ENCODE peak calls at places on chromosomes 13 and 19, in four cellular contexts. One of them, this sample, is unnamed.

GRCh38 chr19:10193666-10194499 is 870 bp downstream of the DNMT1 start:
- DNase-seq in ascending aorta: no peak
- DNase-seq in mesothelial cell of epicardium: no peak
- DNase-seq in HCT116: no peak
- DNase-seq in this sample: no peak

GRCh38 chr13:113545455-113545930 is 39.1 kb upstream of the TFDP1 start:
- DNase-seq in ascending aorta: no peak
- DNase-seq in mesothelial cell of epicardium: no peak
- DNase-seq in HCT116: no peak
- DNase-seq in this sample: no peak

GRCh38 chr19:35446194-35446593 is 1.9 kb upstream of the FFAR2 start:
- DNase-seq in ascending aorta: no peak
- DNase-seq in mesothelial cell of epicardium: no peak
- DNase-seq in HCT116: no peak
- DNase-seq in this sample: no peak

GRCh38 chr19:29679598-29680210 is 14.4 kb downstream of the PLEKHF1 start:
- DNase-seq in ascending aorta: no peak
- DNase-seq in mesothelial cell of epicardium: no peak
- DNase-seq in HCT116: no peak
- DNase-seq in this sample: no peak

GRCh38 chr13:101916108-101916757 is 463.8 kb downstream of the ITGBL1 start:
- DNase-seq in ascending aorta: no peak
- DNase-seq in mesothelial cell of epicardium: no peak
- DNase-seq in HCT116: no peak
- DNase-seq in this sample: no peak

GRCh38 chr19:31340059-31341025 is 8.9 kb downstream of the TSHZ3 start:
- DNase-seq in ascending aorta: no peak
- DNase-seq in mesothelial cell of epicardium: no peak
- DNase-seq in HCT116: no peak
- DNase-seq in this sample: no peak

GRCh38 chr19:6423499-6424189 is 967 bp downstream of the KHSRP start:
- DNase-seq in ascending aorta: no peak
- DNase-seq in mesothelial cell of epicardium: no peak
- DNase-seq in HCT116: no peak
- DNase-seq in this sample: no peak

GRCh38 chr19:40257096-40257517 is 28.0 kb downstream of the AKT2 start:
- DNase-seq in ascending aorta: no peak
- DNase-seq in mesothelial cell of epicardium: no peak
- DNase-seq in HCT116: no peak
- DNase-seq in this sample: no peak

GRCh38 chr13:85028035-85028434 is 771.2 kb downstream of the SLITRK6 start:
- DNase-seq in ascending aorta: no peak
- DNase-seq in mesothelial cell of epicardium: no peak
- DNase-seq in HCT116: no peak
- DNase-seq in this sample: no peak

GRCh38 chr19:17450264-17451075 is 2.0 kb upstream of the TMEM221 start:
- DNase-seq in ascending aorta: no peak
- DNase-seq in mesothelial cell of epicardium: no peak
- DNase-seq in HCT116: peak
- DNase-seq in this sample: no peak

GRCh38 chr13:23867027-23867491 is 22.1 kb downstream of the MIPEP start:
- DNase-seq in ascending aorta: no peak
- DNase-seq in mesothelial cell of epicardium: no peak
- DNase-seq in HCT116: no peak
- DNase-seq in this sample: no peak

GRCh38 chr13:73440296-73440895 is 381.6 kb downstream of the KLF5 start:
- DNase-seq in ascending aorta: no peak
- DNase-seq in mesothelial cell of epicardium: no peak
- DNase-seq in HCT116: peak
- DNase-seq in this sample: no peak

GRCh38 chr13:114064516-114065140 is 67.8 kb downstream of the RASA3 start:
- DNase-seq in ascending aorta: no peak
- DNase-seq in mesothelial cell of epicardium: no peak
- DNase-seq in HCT116: no peak
- DNase-seq in this sample: no peak

GRCh38 chr13:101915333-101915732 is 462.9 kb downstream of the ITGBL1 start:
- DNase-seq in ascending aorta: no peak
- DNase-seq in mesothelial cell of epicardium: no peak
- DNase-seq in HCT116: no peak
- DNase-seq in this sample: no peak

GRCh38 chr19:4597975-4598671 is 38.6 kb upstream of the SEMA6B start:
- DNase-seq in ascending aorta: no peak
- DNase-seq in mesothelial cell of epicardium: no peak
- DNase-seq in HCT116: no peak
- DNase-seq in this sample: no peak

GRCh38 chr19:5282926-5283325 is 57.7 kb downstream of the PTPRS start:
- DNase-seq in ascending aorta: no peak
- DNase-seq in mesothelial cell of epicardium: no peak
- DNase-seq in HCT116: no peak
- DNase-seq in this sample: no peak

GRCh38 chr13:27712421-27712820 is 79.9 kb upstream of the GSX1 start:
- DNase-seq in ascending aorta: no peak
- DNase-seq in mesothelial cell of epicardium: no peak
- DNase-seq in HCT116: no peak
- DNase-seq in this sample: no peak

GRCh38 chr13:113226873-113227272 is 17.5 kb downstream of the CUL4A start:
- DNase-seq in ascending aorta: no peak
- DNase-seq in mesothelial cell of epicardium: no peak
- DNase-seq in HCT116: no peak
- DNase-seq in this sample: no peak

GRCh38 chr13:98103942-98104880 is 38.7 kb upstream of the FARP1 start:
- DNase-seq in ascending aorta: no peak
- DNase-seq in mesothelial cell of epicardium: no peak
- DNase-seq in HCT116: no peak
- DNase-seq in this sample: no peak

GRCh38 chr13:107835339-107836018 is 379.9 kb downstream of the LIG4 start:
- DNase-seq in ascending aorta: no peak
- DNase-seq in mesothelial cell of epicardium: no peak
- DNase-seq in HCT116: no peak
- DNase-seq in this sample: no peak

GRCh38 chr13:107124730-107125129 is 556.8 kb upstream of the ARGLU1 start:
- DNase-seq in ascending aorta: no peak
- DNase-seq in mesothelial cell of epicardium: no peak
- DNase-seq in HCT116: no peak
- DNase-seq in this sample: no peak

GRCh38 chr19:46698395-46699321 is 18.3 kb downstream of the PRKD2 start:
- DNase-seq in ascending aorta: no peak
- DNase-seq in mesothelial cell of epicardium: no peak
- DNase-seq in HCT116: no peak
- DNase-seq in this sample: no peak

DNA sequence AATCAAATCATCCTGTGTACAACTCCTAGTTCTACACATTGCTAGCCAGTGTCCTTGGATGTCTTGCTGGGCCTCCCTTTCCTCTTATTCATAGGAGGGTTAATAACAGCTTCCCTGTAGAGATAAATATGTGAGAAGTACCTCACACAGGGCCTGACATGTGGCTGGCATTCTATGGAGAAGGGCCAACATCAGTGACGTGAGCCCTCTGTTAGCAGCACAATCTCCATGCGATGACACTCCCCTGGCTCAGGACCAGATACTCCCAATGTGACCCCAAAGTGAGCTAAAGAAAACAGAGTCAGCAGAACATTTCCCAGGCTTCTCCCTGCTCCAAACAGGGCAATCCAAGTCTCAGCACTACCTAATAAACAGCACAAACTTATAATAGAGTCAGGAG is 818.4 kb downstream of the DIAPH3 start:
- DNase-seq in ascending aorta: no peak
- DNase-seq in mesothelial cell of epicardium: no peak
- DNase-seq in HCT116: no peak
- DNase-seq in this sample: no peak
- TF ChIP-seq CTCF in ascending aorta: no peak
- TF ChIP-seq CTCF in mesothelial cell of epicardium: no peak
- TF ChIP-seq CTCF in HCT116: no peak
- TF ChIP-seq CTCF in this sample: no peak

DNA sequence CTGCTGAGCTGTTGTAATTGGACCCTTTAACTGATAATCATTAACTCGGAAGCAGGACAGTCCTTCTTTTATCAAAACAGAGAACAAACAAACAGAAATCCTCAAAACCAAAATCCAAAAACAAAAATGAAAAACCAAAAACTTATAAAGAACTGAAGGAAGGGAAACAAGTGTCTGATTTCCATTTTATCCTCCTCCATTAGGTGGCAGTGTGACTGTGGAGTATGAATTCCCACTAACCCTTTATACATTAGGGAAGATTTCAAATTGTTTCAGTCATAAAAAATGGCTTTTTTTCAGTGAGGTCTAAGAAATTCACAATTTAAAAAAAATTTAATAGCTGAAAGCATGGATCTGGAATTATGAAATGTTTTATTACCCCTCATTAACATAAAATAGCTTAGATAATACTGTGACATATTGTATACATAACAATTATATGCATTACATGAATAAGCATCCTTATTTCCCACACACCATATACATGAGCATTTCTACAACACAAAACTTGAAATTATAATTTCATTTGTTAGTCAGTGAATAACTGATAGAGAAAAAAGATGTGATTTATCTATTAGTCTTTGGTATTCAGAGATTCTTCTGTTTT is 1074.3 kb upstream of the PCDH9 start:
- DNase-seq in ascending aorta: no peak
- DNase-seq in mesothelial cell of epicardium: no peak
- DNase-seq in HCT116: peak
- DNase-seq in this sample: no peak
- TF ChIP-seq CTCF in ascending aorta: peak
- TF ChIP-seq CTCF in mesothelial cell of epicardium: peak
- TF ChIP-seq CTCF in HCT116: peak
- TF ChIP-seq CTCF in this sample: no peak

GRCh38 chr13:110154370-110155031 is 152.5 kb downstream of the COL4A1 start:
- DNase-seq in ascending aorta: no peak
- DNase-seq in mesothelial cell of epicardium: no peak
- DNase-seq in HCT116: no peak
- DNase-seq in this sample: no peak

GRCh38 chr13:110157718-110158117 is 149.2 kb downstream of the COL4A1 start:
- DNase-seq in ascending aorta: no peak
- DNase-seq in mesothelial cell of epicardium: no peak
- DNase-seq in HCT116: peak
- DNase-seq in this sample: no peak

GRCh38 chr13:110158201-110158600 is 148.8 kb downstream of the COL4A1 start:
- DNase-seq in ascending aorta: no peak
- DNase-seq in mesothelial cell of epicardium: no peak
- DNase-seq in HCT116: no peak
- DNase-seq in this sample: no peak

GRCh38 chr13:110155072-110155471 is 151.9 kb downstream of the COL4A1 start:
- DNase-seq in ascending aorta: no peak
- DNase-seq in mesothelial cell of epicardium: no peak
- DNase-seq in HCT116: no peak
- DNase-seq in this sample: no peak

DNA sequence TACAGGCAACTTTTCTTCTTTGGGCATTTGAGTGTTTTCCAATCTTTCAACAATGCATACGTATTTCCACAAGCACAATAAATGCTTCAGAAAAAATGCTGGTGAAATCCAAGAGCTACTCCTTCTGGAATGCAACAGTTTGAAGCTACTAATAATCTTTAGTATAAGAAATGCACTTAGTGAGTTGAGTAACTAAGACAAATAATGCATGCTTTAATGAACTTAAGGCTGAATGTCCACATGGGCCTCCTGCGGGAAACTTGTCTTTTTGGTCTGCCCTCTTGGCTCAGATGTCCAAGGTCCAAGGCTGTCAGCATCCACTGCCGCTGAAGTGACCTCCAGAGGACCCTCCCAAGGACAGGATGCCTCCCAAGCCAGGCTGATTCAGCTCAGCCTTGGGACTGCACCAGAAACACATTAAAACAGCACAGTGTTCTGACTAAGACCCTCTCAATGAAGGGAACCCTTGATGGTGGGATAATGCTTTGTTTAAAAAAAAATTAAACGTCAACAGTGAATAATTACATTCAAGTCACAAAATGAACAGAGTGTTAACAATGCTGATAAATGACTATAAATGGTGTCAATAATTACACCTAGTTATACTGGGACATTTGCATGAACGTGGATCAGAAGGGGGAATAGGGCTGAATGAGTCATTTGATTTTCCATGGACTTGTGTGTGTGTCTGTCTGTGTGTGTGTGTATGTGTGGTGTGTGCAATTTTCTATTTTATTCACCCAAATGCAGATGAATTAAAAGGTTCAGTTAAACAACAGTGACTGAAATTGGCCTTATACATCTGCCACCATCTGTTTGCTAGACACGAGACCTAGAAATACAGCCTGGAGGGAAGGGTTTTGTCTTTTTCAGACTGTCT is 150.5 kb downstream of the COL4A1 start:
- DNase-seq in ascending aorta: no peak
- DNase-seq in mesothelial cell of epicardium: no peak
- DNase-seq in HCT116: no peak
- DNase-seq in this sample: no peak
- TF ChIP-seq CTCF in ascending aorta: no peak
- TF ChIP-seq CTCF in mesothelial cell of epicardium: no peak
- TF ChIP-seq CTCF in HCT116: no peak
- TF ChIP-seq CTCF in this sample: no peak

DNA sequence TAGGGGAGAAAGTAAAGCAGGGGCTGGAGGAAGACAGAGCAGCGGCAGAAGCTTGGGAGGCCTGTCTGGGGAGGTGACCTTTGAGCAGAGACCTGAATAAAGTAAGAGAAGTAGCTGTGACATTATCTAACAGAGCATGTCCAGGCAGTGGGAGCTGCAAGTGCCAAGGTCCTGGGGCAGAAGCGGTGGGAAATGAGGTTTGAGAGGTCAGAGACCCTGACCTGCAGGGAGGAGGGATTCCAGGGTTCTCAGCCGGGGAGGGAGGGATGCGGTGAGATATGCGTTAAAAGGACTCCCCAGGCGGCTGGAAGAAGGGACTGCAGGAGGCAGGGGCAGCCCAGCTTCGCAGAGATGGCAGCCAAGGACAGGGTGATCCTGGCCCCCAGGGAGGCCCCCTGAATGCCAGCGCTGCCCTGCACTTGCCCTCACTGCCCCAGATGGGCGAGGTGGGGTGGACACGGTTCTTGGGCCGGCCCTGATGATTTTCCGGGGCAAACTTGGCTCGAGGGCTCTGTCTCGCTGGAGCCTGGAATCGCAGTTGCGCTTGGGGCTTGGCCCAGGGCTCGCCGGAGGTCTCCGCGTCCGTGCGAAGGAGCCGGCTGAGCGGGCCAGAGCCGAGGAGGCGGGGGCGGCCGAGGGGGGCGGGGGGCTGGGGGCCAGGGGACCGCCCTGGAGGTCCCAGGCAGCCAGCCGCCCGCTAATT is 3.2 kb downstream of the CRLF1 start:
- DNase-seq in ascending aorta: no peak
- DNase-seq in mesothelial cell of epicardium: no peak
- DNase-seq in HCT116: no peak
- DNase-seq in this sample: no peak
- TF ChIP-seq CTCF in ascending aorta: peak
- TF ChIP-seq CTCF in mesothelial cell of epicardium: no peak
- TF ChIP-seq CTCF in HCT116: no peak
- TF ChIP-seq CTCF in this sample: no peak

DNA sequence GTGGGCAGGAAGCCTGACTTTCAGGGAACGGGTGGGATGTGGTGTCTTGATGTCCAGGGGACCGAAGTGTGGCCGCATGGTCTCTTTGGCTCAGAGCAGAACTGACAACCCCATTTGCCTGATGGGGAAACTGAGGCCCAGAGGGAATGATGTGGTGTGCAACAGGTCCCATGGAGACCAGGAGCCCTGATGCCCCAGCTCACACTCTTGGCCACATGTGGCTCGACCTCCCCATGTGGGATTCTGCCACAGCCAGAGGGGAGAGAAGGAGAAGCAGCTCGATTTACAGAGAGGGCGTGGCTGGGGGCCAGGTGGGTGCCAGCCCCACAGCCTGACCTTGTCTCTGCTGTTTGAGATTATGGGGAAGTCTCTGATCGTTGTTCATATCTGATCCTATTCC is 128.1 kb downstream of the TEX29 start:
- DNase-seq in ascending aorta: no peak
- DNase-seq in mesothelial cell of epicardium: no peak
- DNase-seq in HCT116: no peak
- DNase-seq in this sample: no peak
- TF ChIP-seq CTCF in ascending aorta: no peak
- TF ChIP-seq CTCF in mesothelial cell of epicardium: no peak
- TF ChIP-seq CTCF in HCT116: no peak
- TF ChIP-seq CTCF in this sample: no peak